ENCODE peak calls at places on chromosome 5, in six cellular contexts. One of them, this sample, is unnamed.

GRCh38 chr5:132497488-132497997 is 7.0 kb upstream of the IRF1 start:
- DNase-seq in H1: no peak
- DNase-seq in GM12891: no peak
- DNase-seq in HepG2: no peak
- DNase-seq in K562: no peak
- DNase-seq in GM12878: no peak
- DNase-seq in this sample: no peak

GRCh38 chr5:101035425-101035824 is 132.3 kb upstream of the ST8SIA4 start:
- DNase-seq in H1: no peak
- DNase-seq in GM12891: no peak
- DNase-seq in HepG2: no peak
- DNase-seq in K562: no peak
- DNase-seq in GM12878: no peak
- DNase-seq in this sample: no peak

GRCh38 chr5:1477341-1477740 is 32.1 kb upstream of the SLC6A3 start:
- DNase-seq in H1: no peak
- DNase-seq in GM12891: no peak
- DNase-seq in HepG2: no peak
- DNase-seq in K562: no peak
- DNase-seq in GM12878: no peak
- DNase-seq in this sample: no peak

GRCh38 chr5:135262364-135262763 is 136.7 kb downstream of the MACROH2A1 start:
- DNase-seq in H1: no peak
- DNase-seq in GM12891: no peak
- DNase-seq in HepG2: no peak
- DNase-seq in K562: no peak
- DNase-seq in GM12878: no peak
- DNase-seq in this sample: no peak

GRCh38 chr5:164364237-164364636 is 858.8 kb downstream of the MAT2B start:
- DNase-seq in H1: no peak
- DNase-seq in GM12891: no peak
- DNase-seq in HepG2: no peak
- DNase-seq in K562: no peak
- DNase-seq in GM12878: no peak
- DNase-seq in this sample: no peak

GRCh38 chr5:100232730-100233129 is 302.4 kb upstream of the FAM174A start:
- DNase-seq in H1: no peak
- DNase-seq in GM12891: no peak
- DNase-seq in HepG2: no peak
- DNase-seq in K562: no peak
- DNase-seq in GM12878: no peak
- DNase-seq in this sample: no peak

GRCh38 chr5:179265529-179266290 is 79.6 kb downstream of the ADAMTS2 start:
- DNase-seq in H1: no peak
- DNase-seq in GM12891: no peak
- DNase-seq in HepG2: no peak
- DNase-seq in K562: no peak
- DNase-seq in GM12878: no peak
- DNase-seq in this sample: no peak

GRCh38 chr5:53983568-53984465 is 326.6 kb downstream of the ARL15 start:
- DNase-seq in H1: no peak
- DNase-seq in GM12891: no peak
- DNase-seq in HepG2: no peak
- DNase-seq in K562: no peak
- DNase-seq in GM12878: no peak
- DNase-seq in this sample: no peak

GRCh38 chr5:141783599-141784296 is 94.5 kb downstream of the PCDH1 start:
- DNase-seq in H1: no peak
- DNase-seq in GM12891: no peak
- DNase-seq in HepG2: no peak
- DNase-seq in K562: no peak
- DNase-seq in GM12878: no peak
- DNase-seq in this sample: no peak

GRCh38 chr5:142056831-142057696 is 44.2 kb upstream of the GNPDA1 start:
- DNase-seq in H1: no peak
- DNase-seq in GM12891: no peak
- DNase-seq in HepG2: no peak
- DNase-seq in K562: no peak
- DNase-seq in GM12878: no peak
- DNase-seq in this sample: no peak

GRCh38 chr5:45800331-45800730 is 104.2 kb upstream of the HCN1 start:
- DNase-seq in H1: no peak
- DNase-seq in GM12891: no peak
- DNase-seq in HepG2: no peak
- DNase-seq in K562: no peak
- DNase-seq in GM12878: no peak
- DNase-seq in this sample: no peak
- TF ChIP-seq TAF1 in H1: no peak
- TF ChIP-seq TAF1 in GM12891: no peak
- TF ChIP-seq TAF1 in HepG2: no peak
- TF ChIP-seq TAF1 in K562: no peak
- TF ChIP-seq TAF1 in GM12878: no peak
- TF ChIP-seq TAF1 in this sample: no peak

DNA sequence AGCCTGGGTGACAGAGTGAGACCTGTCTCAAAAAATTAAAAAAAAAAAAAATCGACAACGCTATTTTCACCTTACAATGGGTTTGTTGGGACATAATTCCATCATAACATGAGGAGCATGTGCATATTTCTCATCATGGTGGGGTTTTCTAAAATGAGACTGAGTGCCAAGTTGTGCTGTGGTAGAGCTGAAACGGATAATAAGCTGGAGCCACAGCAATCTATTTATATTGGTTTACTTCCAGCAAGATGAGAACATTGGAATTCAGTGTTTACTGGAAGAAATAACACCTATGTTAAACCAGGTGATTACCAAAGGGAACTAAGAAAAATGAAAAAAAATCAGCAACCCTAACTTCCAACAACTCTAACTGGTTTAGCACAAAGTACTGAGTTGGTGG is 102.3 kb upstream of the IL6ST start:
- DNase-seq in H1: no peak
- DNase-seq in GM12891: no peak
- DNase-seq in HepG2: no peak
- DNase-seq in K562: no peak
- DNase-seq in GM12878: no peak
- DNase-seq in this sample: no peak
- TF ChIP-seq POLR2A in H1: no peak
- TF ChIP-seq POLR2A in GM12891: no peak
- TF ChIP-seq POLR2A in HepG2: no peak
- TF ChIP-seq POLR2A in K562: no peak
- TF ChIP-seq POLR2A in GM12878: no peak
- TF ChIP-seq POLR2A in this sample: no peak

GRCh38 chr5:4883388-4883787 is 256.7 kb upstream of the ADAMTS16 start:
- DNase-seq in H1: no peak
- DNase-seq in GM12891: no peak
- DNase-seq in HepG2: no peak
- DNase-seq in K562: no peak
- DNase-seq in GM12878: no peak
- DNase-seq in this sample: no peak

GRCh38 chr5:4882186-4882585 is 257.9 kb upstream of the ADAMTS16 start:
- DNase-seq in H1: no peak
- DNase-seq in GM12891: no peak
- DNase-seq in HepG2: no peak
- DNase-seq in K562: no peak
- DNase-seq in GM12878: no peak
- DNase-seq in this sample: no peak

GRCh38 chr5:4880304-4880741 is 259.8 kb upstream of the ADAMTS16 start:
- DNase-seq in H1: no peak
- DNase-seq in GM12891: no peak
- DNase-seq in HepG2: no peak
- DNase-seq in K562: no peak
- DNase-seq in GM12878: no peak
- DNase-seq in this sample: no peak

GRCh38 chr5:4879075-4879474 is 261.1 kb upstream of the ADAMTS16 start:
- DNase-seq in H1: no peak
- DNase-seq in GM12891: no peak
- DNase-seq in HepG2: no peak
- DNase-seq in K562: no peak
- DNase-seq in GM12878: no peak
- DNase-seq in this sample: no peak

DNA sequence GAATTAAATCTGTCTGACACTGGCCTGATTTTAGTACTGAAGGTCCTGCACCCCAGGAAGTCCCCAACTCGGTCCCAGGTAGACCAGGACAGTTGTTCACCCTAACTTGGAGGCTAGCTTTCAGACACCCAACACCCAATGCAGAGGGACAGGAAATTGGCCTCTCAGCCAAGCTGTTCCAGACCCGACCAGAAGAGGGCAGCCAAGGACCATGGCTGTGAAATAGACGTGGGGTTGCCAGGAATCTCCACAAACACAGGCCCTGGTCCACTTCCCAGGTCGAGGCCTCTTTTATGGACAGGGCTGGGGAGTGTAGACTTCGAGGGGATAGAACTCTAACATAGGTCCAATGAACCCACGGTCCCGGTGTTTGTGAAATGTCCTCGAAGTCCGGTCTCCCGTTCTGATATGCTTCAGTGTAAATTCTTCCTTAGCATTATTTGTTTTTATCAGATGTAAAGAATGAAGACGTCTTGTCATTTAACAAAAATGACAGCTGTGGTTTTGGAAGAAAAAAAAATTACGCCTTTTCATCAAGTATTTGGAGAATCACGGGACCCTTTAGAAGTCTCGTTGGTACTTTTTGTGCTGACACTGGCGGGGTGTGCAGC is 260.3 kb upstream of the ADAMTS16 start:
- DNase-seq in H1: peak
- DNase-seq in GM12891: peak
- DNase-seq in HepG2: peak
- DNase-seq in K562: peak
- DNase-seq in GM12878: no peak
- DNase-seq in this sample: peak
- TF ChIP-seq POLR2AphosphoS5 in H1: no peak
- TF ChIP-seq POLR2AphosphoS5 in GM12891: no peak
- TF ChIP-seq POLR2AphosphoS5 in HepG2: no peak
- TF ChIP-seq POLR2AphosphoS5 in K562: no peak
- TF ChIP-seq POLR2AphosphoS5 in GM12878: no peak
- TF ChIP-seq POLR2AphosphoS5 in this sample: no peak

GRCh38 chr5:62956597-62956996 is 378.0 kb downstream of the LRRC70 start:
- DNase-seq in H1: no peak
- DNase-seq in GM12891: no peak
- DNase-seq in HepG2: no peak
- DNase-seq in K562: no peak
- DNase-seq in GM12878: no peak
- DNase-seq in this sample: no peak
- TF ChIP-seq TAF1 in H1: no peak
- TF ChIP-seq TAF1 in GM12891: no peak
- TF ChIP-seq TAF1 in HepG2: no peak
- TF ChIP-seq TAF1 in K562: no peak
- TF ChIP-seq TAF1 in GM12878: no peak
- TF ChIP-seq TAF1 in this sample: no peak

This sample was measured in GM12892.